ENCODE peak calls at places on chromosome 20, in ten cellular contexts. V, P, U, X, H, D, A, Y, L and Q are unnamed samples. For H3K27me3, the result is how much of the 10 kb centered on the place peaks cover.

GRCh38 chr20:8673116-8673515 is 395.8 kb upstream of the PLCB4 start:
- DNase-seq in V (no peak), P (no peak), U (no peak), X (no peak), H (no peak), D (no peak), A (no peak), Y (no peak), L (no peak), Q (no peak)

GRCh38 chr20:41218466-41218865 is 81.1 kb downstream of the PLCG1 start:
- DNase-seq in V (peak), P (no peak), U (no peak), X (no peak), H (no peak), D (no peak), A (peak), Y (peak), L (no peak), Q (no peak)

GRCh38 chr20:8798505-8798904 is 270.4 kb upstream of the PLCB4 start:
- DNase-seq in V (no peak), P (no peak), U (no peak), X (no peak), H (no peak), D (no peak), A (peak), Y (peak), L (no peak), Q (no peak)

GRCh38 chr20:58073945-58074920 is 154.2 kb downstream of the ANKRD60 start:
- DNase-seq in V (no peak), P (no peak), U (no peak), X (no peak), H (peak), D (peak), A (peak), Y (peak), L (no peak), Q (no peak)

GRCh38 chr20:20362774-20363435 is 5.0 kb upstream of the INSM1 start:
- DNase-seq in V (no peak), P (no peak), U (no peak), X (no peak), H (no peak), D (peak), A (no peak), Y (no peak), L (no peak), Q (no peak)

GRCh38 chr20:58306421-58307261 is 2.9 kb upstream of the RAB22A start:
- DNase-seq in V (peak), P (peak), U (no peak), X (peak), H (no peak), D (no peak), A (peak), Y (peak), L (no peak), Q (peak)

GRCh38 chr20:17619351-17620093 is 49.6 kb downstream of the DSTN start:
- DNase-seq in V (no peak), P (no peak), U (peak), X (no peak), H (no peak), D (no peak), A (no peak), Y (no peak), L (no peak), Q (no peak)

GRCh38 chr20:17680128-17680835 is 1.8 kb downstream of the RRBP1 start:
- DNase-seq in V (no peak), P (peak), U (no peak), X (peak), H (peak), D (peak), A (peak), Y (peak), L (peak), Q (no peak)

GRCh38 chr20:18879262-18879661 is 65.7 kb downstream of the SCP2D1 start:
- DNase-seq in V (no peak), P (peak), U (no peak), X (no peak), H (no peak), D (no peak), A (no peak), Y (no peak), L (no peak), Q (no peak)

GRCh38 chr20:50834599-50835005 is 39.7 kb downstream of the BCAS4 start:
- DNase-seq in V (peak), P (peak), U (no peak), X (no peak), H (no peak), D (no peak), A (peak), Y (peak), L (no peak), Q (no peak)

GRCh38 chr20:62812181-62812906 is 4.5 kb upstream of the COL9A3 start:
- DNase-seq in V (no peak), P (no peak), U (no peak), X (no peak), H (no peak), D (no peak), A (no peak), Y (no peak), L (no peak), Q (no peak)

GRCh38 chr20:48722002-48722731 is 105.6 kb downstream of the PREX1 start:
- DNase-seq in V (no peak), P (no peak), U (no peak), X (no peak), H (no peak), D (no peak), A (peak), Y (peak), L (no peak), Q (no peak)

GRCh38 chr20:21235346-21235712 is 67.8 kb upstream of the XRN2 start:
- DNase-seq in V (no peak), P (no peak), U (no peak), X (no peak), H (no peak), D (no peak), A (no peak), Y (no peak), L (no peak), Q (no peak)

GRCh38 chr20:4585104-4585753 is 136.5 kb upstream of the PRND start:
- DNase-seq in V (no peak), P (no peak), U (no peak), X (no peak), H (no peak), D (peak), A (no peak), Y (peak), L (no peak), Q (no peak)

GRCh38 chr20:3901028-3901746 is 12.0 kb downstream of the PANK2 start:
- DNase-seq in V (no peak), P (no peak), U (no peak), X (no peak), H (no peak), D (no peak), A (no peak), Y (peak), L (no peak), Q (no peak)

GRCh38 chr20:50305636-50306477 is 115.2 kb downstream of the CEBPB start:
- DNase-seq in V (no peak), P (peak), U (no peak), X (no peak), H (peak), D (peak), A (no peak), Y (peak), L (no peak), Q (no peak)

DNA sequence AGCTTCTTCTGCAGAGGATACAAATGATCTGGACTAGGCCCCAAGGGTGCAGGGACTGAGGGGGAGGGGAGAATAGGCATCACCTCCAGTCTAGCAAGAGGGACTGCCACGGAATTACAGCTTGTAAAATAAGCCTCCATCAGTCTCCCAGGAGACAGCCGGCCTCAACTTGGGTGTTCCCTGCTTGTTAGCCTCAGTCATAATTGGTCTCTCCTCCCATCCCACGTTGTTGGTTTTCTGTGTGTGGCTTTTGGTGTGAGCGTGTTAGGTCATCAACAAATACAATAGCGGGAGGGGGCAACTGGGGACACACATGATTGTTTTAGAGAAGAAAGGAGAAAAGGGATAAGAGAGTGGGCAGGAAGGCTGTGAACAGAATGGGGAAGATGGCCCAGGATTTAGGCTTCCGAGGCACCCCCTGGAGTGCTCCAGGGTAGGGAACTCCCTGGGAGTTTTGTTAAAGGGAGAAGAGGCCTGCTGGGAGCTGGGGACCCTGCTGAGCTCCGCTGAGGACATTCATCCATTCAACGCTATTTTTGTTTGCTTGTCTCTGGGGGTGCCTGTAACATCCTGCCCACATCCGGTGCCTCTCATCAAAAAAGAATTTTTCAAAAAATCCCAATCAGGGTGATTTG is 9.2 kb downstream of the FOXA2 start:
- DNase-seq in V (no peak), P (no peak), U (no peak), X (no peak), H (no peak), D (peak), A (no peak), Y (no peak), L (no peak), Q (no peak)
- H3K27me3 ChIP-seq in V (half or more), P (half or more), U (under half), X (under half), H (under half), D (half or more), A (under half), Y (half or more), L (half or more), Q (under half)

GRCh38 chr20:33719989-33720709 is at the start of gene PXMP4:
- DNase-seq in V (peak), P (peak), U (peak), X (peak), H (peak), D (peak), A (peak), Y (peak), L (peak), Q (peak)
- H3K4me3 ChIP-seq in V (peak), P (peak), U (peak), X (peak), H (peak), D (peak), A (peak), Y (peak), L (peak), Q (peak)

GRCh38 chr20:59404749-59405148 is 104.3 kb downstream of the EDN3 start:
- DNase-seq in V (no peak), P (no peak), U (no peak), X (no peak), H (no peak), D (no peak), A (no peak), Y (no peak), L (no peak), Q (no peak)
- H3K27me3 ChIP-seq in V (under half), P (under half), U (under half), X (under half), H (under half), D (under half), A (under half), Y (under half), L (half or more), Q (under half)

DNA sequence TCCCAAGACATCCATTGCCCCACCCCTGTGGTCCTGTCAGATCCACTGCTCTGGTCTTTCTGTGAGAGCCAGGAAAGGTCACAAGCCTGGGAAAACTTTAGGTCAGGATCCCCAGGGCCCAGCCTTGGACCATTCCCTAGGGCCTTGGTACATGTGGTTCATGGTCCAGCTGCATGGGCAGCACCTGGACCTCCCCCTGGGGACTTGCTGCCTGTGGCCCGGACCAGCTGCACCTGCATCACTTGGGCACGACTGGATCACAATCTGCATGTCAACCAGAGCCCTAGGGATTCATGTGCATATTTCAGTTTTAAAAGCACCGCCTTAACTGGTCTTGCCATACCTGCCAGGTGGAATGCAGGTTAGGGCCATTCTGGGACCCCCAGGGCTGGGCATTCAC is 44.3 kb upstream of the MC3R start:
- DNase-seq in V (no peak), P (no peak), U (no peak), X (no peak), H (no peak), D (no peak), A (no peak), Y (no peak), L (no peak), Q (no peak)
- H3K4me3 ChIP-seq in V (no peak), P (no peak), U (no peak), X (no peak), H (no peak), D (no peak), A (no peak), Y (no peak), L (no peak), Q (no peak)

DNA sequence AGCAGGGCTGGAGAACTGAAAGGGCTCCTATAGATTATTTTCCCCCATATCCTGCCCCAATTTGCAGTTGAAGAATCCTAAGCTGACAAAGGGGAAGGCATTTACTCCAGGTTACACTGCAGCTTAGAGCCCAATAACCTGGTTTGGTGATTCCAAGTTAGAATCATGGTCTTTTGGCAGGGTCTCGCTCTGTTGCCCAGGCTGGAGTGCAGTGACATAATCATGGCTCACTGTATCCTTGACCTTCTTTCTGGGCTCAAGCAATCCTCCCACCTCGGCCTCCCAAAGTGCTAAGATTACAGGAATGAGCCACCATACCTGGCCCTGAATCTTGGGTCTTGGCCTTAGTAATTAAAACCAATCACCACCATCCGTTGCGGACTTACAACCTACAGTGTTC is 1.0 kb upstream of the MMP9 start:
- DNase-seq in V (no peak), P (no peak), U (no peak), X (no peak), H (no peak), D (no peak), A (no peak), Y (no peak), L (no peak), Q (no peak)
- H3K27me3 ChIP-seq in V (half or more), P (under half), U (under half), X (under half), H (under half), D (under half), A (half or more), Y (under half), L (half or more), Q (under half)

DNA sequence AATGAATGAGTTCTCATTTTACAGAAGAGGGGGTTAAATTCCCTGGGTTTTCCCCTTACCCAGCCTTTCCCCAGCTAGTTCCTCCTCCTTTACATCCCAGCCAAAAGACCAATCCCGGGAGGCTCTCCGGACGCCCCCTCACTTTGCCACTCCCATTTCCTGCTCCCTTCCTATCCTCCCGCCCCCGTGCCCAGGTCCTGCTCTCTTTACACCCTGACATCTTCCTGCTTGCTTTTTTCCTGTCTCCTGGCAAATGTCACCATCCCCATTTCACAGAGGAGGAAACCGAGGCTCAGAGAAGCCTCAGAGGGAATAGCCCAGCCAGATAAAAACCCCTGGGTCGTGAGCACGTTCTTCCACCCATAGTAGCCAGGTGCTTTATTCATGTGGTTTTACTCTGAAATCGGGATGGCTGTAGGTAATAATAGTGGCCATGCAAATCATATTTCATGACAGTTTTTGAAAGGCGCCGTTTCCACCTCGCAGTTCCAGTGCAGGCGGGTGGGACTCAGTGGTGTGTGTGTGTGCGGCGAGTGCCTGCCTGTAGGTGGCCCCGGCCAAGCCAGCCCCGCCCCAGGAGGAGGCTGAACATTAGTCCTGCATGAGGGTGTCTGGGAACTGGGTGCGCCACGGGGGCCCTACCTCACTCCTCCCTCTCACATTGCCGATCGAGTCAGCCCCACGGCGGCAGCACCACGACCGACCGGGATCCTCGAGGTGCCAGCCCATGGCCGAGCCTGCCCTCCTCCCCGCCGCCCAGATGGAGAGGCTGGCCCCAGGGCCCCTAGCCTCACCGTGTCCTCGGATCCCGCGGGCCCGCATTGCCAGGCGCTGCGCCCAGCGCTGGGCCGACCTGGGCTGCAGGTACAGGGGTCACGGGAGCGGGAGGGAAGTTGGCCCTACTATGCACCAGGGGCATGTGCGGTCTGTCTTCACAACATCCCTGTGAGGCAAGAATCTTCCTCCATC is at the start of gene ARHGAP40:
- DNase-seq in V (no peak), P (peak), U (peak), X (no peak), H (no peak), D (peak), A (peak), Y (no peak), L (no peak), Q (no peak)
- H3K4me3 ChIP-seq in V (no peak), P (no peak), U (no peak), X (no peak), H (no peak), D (peak), A (no peak), Y (no peak), L (no peak), Q (no peak)

GRCh38 chr20:44809380-44810060 is 826 bp downstream of the RIMS4 start:
- DNase-seq in V (no peak), P (no peak), U (peak), X (no peak), H (no peak), D (peak), A (no peak), Y (no peak), L (no peak), Q (no peak)

GRCh38 chr20:44811150-44811685 is 872 bp upstream of the RIMS4 start:
- DNase-seq in V (no peak), P (no peak), U (peak), X (no peak), H (no peak), D (no peak), A (no peak), Y (no peak), L (no peak), Q (no peak)

GRCh38 chr20:44807684-44808056 is 2.7 kb downstream of the RIMS4 start:
- DNase-seq in V (no peak), P (no peak), U (no peak), X (no peak), H (no peak), D (no peak), A (no peak), Y (no peak), L (no peak), Q (no peak)

GRCh38 chr20:44810061-44810390 is 320 bp downstream of the RIMS4 start:
- DNase-seq in V (no peak), P (no peak), U (no peak), X (no peak), H (no peak), D (peak), A (no peak), Y (no peak), L (no peak), Q (no peak)

DNA sequence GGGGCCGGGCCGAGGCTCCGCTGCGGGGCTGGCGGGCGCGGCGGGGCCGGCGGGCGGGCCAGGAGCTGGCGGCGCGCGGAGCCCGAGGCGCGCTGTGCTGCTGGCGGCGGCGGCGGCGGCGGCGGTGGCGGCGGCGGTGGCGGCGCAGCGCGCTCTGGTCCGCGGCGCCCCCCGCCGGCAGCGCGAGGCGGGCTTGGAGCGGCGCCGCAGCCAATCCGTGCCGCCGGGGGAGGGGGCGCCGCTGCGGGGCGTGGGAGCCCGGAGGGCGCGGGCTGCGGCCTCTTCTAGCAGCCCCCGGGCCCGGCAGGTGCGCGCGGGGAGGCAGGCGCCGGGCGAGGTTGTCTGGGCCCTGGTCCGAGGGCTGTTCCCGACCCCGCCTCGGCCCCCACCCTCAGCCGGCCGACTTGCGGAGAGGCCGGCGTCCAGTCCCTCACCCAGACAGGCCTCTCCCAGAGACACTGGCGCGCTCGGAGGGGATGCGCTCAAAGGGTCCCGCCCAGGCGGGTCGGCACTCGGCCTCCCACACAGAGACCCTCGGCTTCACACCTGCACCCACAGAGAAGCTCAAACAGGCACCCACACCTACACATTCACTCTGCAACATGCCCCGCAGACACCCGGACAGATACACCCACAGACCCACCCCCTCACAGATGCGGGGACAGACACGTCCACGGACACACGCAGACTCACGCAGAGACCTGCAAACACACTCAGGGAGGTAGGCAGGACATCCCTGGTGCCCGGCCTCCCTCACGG is at the start of gene RIMS4:
- DNase-seq in V (no peak), P (no peak), U (peak), X (no peak), H (no peak), D (peak), A (no peak), Y (peak), L (no peak), Q (no peak)
- H3K27me3 ChIP-seq in V (half or more), P (under half), U (under half), X (under half), H (under half), D (under half), A (under half), Y (half or more), L (half or more), Q (under half)

GRCh38 chr20:56855693-56856092 is 226.6 kb downstream of the TFAP2C start:
- DNase-seq in V (no peak), P (no peak), U (no peak), X (no peak), H (no peak), D (no peak), A (no peak), Y (no peak), L (no peak), Q (no peak)

GRCh38 chr20:56861590-56861989 is 232.5 kb downstream of the TFAP2C start:
- DNase-seq in V (no peak), P (no peak), U (no peak), X (no peak), H (no peak), D (peak), A (no peak), Y (no peak), L (no peak), Q (no peak)

GRCh38 chr20:56860413-56860812 is 231.3 kb downstream of the TFAP2C start:
- DNase-seq in V (no peak), P (no peak), U (no peak), X (no peak), H (no peak), D (no peak), A (no peak), Y (peak), L (no peak), Q (no peak)

GRCh38 chr20:56859751-56860366 is 230.8 kb downstream of the TFAP2C start:
- DNase-seq in V (no peak), P (no peak), U (no peak), X (no peak), H (no peak), D (peak), A (no peak), Y (peak), L (no peak), Q (no peak)

GRCh38 chr20:56859039-56859750 is 230.1 kb downstream of the TFAP2C start:
- DNase-seq in V (no peak), P (no peak), U (no peak), X (no peak), H (no peak), D (peak), A (no peak), Y (no peak), L (no peak), Q (no peak)
- H3K4me3 ChIP-seq in V (no peak), P (no peak), U (no peak), X (no peak), H (no peak), D (no peak), A (no peak), Y (no peak), L (no peak), Q (no peak)

GRCh38 chr20:22585786-22586493 is 1.6 kb upstream of the FOXA2 start:
- DNase-seq in V (no peak), P (no peak), U (no peak), X (no peak), H (no peak), D (no peak), A (no peak), Y (no peak), L (no peak), Q (no peak)
- H3K27me3 ChIP-seq in V (half or more), P (under half), U (under half), X (under half), H (under half), D (half or more), A (under half), Y (half or more), L (half or more), Q (under half)